ENCODE peak calls at places on chromosomes 6 and 20, in nine cellular contexts. K, G, J, E, I, V, U, T and N are unnamed samples.

GRCh38 chr20:12762725-12763124 is 246.0 kb upstream of the SPTLC3 start:
- DNase-seq in G (no peak), T (no peak), V (no peak), J (no peak), K (no peak), I (no peak), U (no peak), E (no peak), N (no peak)

GRCh38 chr20:47282864-47283263 is 73.6 kb downstream of the ZMYND8 start:
- DNase-seq in V (no peak), K (peak; percentile 13), I (no peak), J (no peak), T (no peak), E (no peak), U (no peak), G (no peak), N (no peak)

GRCh38 chr6:26254666-26255176 is 110.3 kb upstream of the BTN3A2 start:
- DNase-seq in U (no peak), V (no peak), T (no peak), I (no peak), G (no peak), E (no peak), J (no peak), K (no peak), N (no peak)

GRCh38 chr20:9375221-9375681 is 139.1 kb upstream of the LAMP5 start:
- DNase-seq in G (no peak), T (no peak), J (peak; percentile 10), E (no peak), U (no peak), V (no peak), K (no peak), I (peak; percentile 74), N (no peak)

GRCh38 chr6:8064638-8065518 is 689 bp upstream of the BLOC1S5 start:
- DNase-seq in U (no peak), I (no peak), E (peak; percentile 40), J (no peak), V (no peak), G (no peak), K (no peak), T (peak; percentile 18), N (no peak)

GRCh38 chr6:5132741-5133140 is 47.6 kb downstream of the PPP1R3G start:
- DNase-seq in V (no peak), J (peak; percentile 95), T (peak; percentile 60), G (peak; percentile 58), K (peak; percentile 89), E (peak; percentile 23), I (peak; percentile 99), U (peak; percentile 80), N (peak; percentile 61)

GRCh38 chr20:36836591-36837329 is 39.2 kb upstream of the TLDC2 start:
- DNase-seq in V (no peak), J (no peak), I (peak; percentile 61), U (peak; percentile 50), G (no peak), E (peak; percentile 71), K (no peak), T (peak; percentile 60), N (peak; percentile 67)

GRCh38 chr6:35148167-35148741 is 7.1 kb upstream of the TCP11 start:
- DNase-seq in G (no peak), U (no peak), J (peak; percentile 57), V (peak; percentile 88), I (peak; percentile 52), E (no peak), K (no peak), T (peak; percentile 16), N (no peak)

GRCh38 chr6:42441059-42441471 is 10.7 kb downstream of the TRERF1 start:
- DNase-seq in V (no peak), J (peak; percentile 83), U (no peak), K (peak; percentile 53), E (peak; percentile 67), G (no peak), I (peak; percentile 94), T (no peak), N (no peak)

GRCh38 chr6:115729036-115729435 is 331.7 kb downstream of the FRK start:
- DNase-seq in I (no peak), U (no peak), V (no peak), E (no peak), J (no peak), T (no peak), K (no peak), G (no peak), N (no peak)

DNA sequence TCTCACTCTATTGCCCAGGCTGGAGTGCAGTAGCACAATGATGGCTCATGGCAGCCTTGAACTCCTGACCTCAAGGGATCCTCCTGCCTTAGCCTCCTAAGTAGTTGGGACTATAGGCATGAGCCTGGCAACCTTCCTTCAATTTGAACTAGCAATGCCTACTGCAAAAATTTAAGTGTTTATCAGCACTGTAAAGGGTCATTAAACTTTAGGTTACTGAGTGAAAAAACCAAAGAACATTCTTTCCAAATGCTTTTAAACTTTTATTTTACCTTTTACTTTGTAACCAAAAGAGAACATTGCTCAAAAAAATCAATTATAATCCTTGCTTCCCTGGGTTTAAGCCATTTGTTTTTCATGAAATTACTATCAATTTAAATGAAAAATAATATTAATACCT is 101.0 kb upstream of the NHSL1 start:
- DNase-seq in E (no peak), I (no peak), T (no peak), U (no peak), J (no peak), G (no peak), V (no peak), K (no peak), N (no peak)
- H3K4me3 ChIP-seq in E (no peak overlapping the region), I (no peak overlapping the region), T (no peak overlapping the region), U (no peak overlapping the region), J (no peak overlapping the region), G (no peak overlapping the region), V (no peak overlapping the region), K (no peak overlapping the region), N (no peak overlapping the region)

DNA sequence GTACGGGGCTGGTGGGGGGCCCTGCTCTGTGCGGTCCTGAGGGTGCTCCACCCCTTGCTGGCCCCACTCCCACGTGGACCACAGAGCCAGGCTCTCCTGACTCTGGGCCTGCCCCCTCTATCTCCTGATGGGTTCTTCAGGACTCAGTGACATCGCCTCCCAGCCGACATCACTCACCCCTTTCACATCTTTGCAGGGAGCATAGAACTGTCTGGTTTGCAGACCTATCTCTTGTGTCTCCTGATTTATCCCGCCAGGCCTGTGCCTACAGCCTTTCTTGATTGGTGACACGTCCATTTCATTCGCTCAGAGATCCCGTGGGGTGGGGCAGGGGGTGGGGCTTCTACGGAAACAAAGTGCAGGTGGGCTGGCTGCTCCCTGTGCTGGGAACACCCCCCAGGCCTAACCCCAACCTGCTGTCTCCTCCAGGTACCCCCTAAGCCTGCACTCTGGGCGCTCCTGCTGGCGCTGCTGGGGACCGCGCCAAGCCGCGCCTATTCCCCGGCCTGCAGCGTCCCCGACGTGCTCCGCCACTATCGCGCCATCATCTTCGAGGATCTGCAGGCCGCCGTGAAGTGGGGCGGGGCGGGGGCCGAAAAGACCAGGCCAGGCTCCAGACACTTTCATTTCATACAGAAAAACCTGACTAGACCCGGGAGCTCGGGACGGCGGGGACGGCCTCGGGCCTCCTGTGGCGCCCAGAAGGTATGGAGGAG is 1.7 kb downstream of the C20orf204 start:
- DNase-seq in T (no peak), U (no peak), K (no peak), E (no peak), J (no peak), G (no peak), V (no peak), I (no peak), N (no peak)
- H3K4me3 ChIP-seq in T (peak overlapping the region; percentile 66), U (peak overlapping the region; percentile 62), K (no peak overlapping the region), E (no peak overlapping the region), J (no peak overlapping the region), G (peak overlapping the region; percentile 51), V (no peak overlapping the region), I (no peak overlapping the region), N (no peak overlapping the region)

GRCh38 chr6:89862281-89862680 is 32.0 kb upstream of the GJA10 start:
- DNase-seq in T (no peak), J (no peak), U (no peak), I (no peak), G (no peak), K (no peak), E (no peak), V (no peak), N (no peak)

GRCh38 chr6:89859744-89860143 is 30.1 kb downstream of the CASP8AP2 start:
- DNase-seq in V (no peak), K (no peak), U (no peak), I (no peak), G (no peak), E (no peak), J (no peak), T (peak; percentile 15), N (no peak)

GRCh38 chr6:89866024-89866678 is 28.1 kb upstream of the GJA10 start:
- DNase-seq in U (no peak), T (no peak), I (no peak), G (no peak), E (no peak), K (no peak), J (no peak), V (no peak), N (no peak)

DNA sequence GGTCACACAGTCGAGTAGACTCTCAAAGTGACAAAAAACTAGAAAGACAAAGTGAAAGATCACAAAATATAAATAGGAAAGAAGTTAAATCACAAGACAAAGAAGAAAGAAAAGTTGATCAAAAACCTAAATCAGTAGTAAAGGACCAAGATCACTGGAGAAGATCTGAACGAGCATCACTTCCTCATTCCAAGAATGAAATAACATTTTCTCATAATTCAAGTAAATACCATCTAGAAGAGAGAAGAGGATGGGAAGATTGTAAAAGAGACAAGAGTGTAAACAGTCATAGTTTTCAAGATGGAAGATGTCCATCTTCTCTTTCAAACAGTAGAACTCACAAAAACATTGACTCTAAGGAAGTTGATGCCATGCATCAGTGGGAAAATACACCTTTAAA is 31.6 kb upstream of the GJA10 start:
- DNase-seq in T (no peak), V (no peak), K (no peak), E (no peak), I (no peak), U (no peak), J (no peak), G (no peak), N (no peak)
- H3K4me3 ChIP-seq in T (no peak overlapping the region), V (no peak overlapping the region), K (no peak overlapping the region), E (no peak overlapping the region), I (no peak overlapping the region), U (no peak overlapping the region), J (no peak overlapping the region), G (no peak overlapping the region), N (no peak overlapping the region)

GRCh38 chr20:38805502-38805957 is at the start of gene PPP1R16B:
- DNase-seq in I (no peak), G (no peak), T (peak; percentile 88), E (peak; percentile 42), U (peak; percentile 70), V (peak; percentile 66), K (peak; percentile 86), J (no peak), N (peak; percentile 89)
- H3K4me3 ChIP-seq in I (peak within 1 kb of the TSS; percentile 35), G (peak within 1 kb of the TSS; percentile 60), T (peak within 1 kb of the TSS; percentile 93), E (peak within 1 kb of the TSS; percentile 36), U (peak within 1 kb of the TSS; percentile 78), V (peak within 1 kb of the TSS; percentile 71), K (peak within 1 kb of the TSS; percentile 32), J (peak within 1 kb of the TSS; percentile 33), N (peak within 1 kb of the TSS; percentile 84)

GRCh38 chr6:29892696-29893095 is 49.6 kb upstream of the HLA-A start:
- DNase-seq in V (no peak), J (peak; percentile 3), I (no peak), K (no peak), U (no peak), G (no peak), E (no peak), T (no peak), N (no peak)
- H3K4me3 ChIP-seq in V (no peak overlapping the region), J (no peak overlapping the region), I (no peak overlapping the region), K (no peak overlapping the region), U (no peak overlapping the region), G (no peak overlapping the region), E (no peak overlapping the region), T (no peak overlapping the region), N (no peak overlapping the region)

GRCh38 chr6:114125597-114125996 is 154.6 kb upstream of the HDAC2 start:
- DNase-seq in J (no peak), T (no peak), E (no peak), K (no peak), G (no peak), V (no peak), U (no peak), I (no peak), N (no peak)
- H3K4me3 ChIP-seq in J (no peak overlapping the region), T (no peak overlapping the region), E (no peak overlapping the region), K (no peak overlapping the region), G (no peak overlapping the region), V (no peak overlapping the region), U (no peak overlapping the region), I (no peak overlapping the region), N (no peak overlapping the region)